ENCODE peak calls at places on chromosome 19, in seven cellular contexts. K is tibial nerve, G is fibroblast of mammary gland, A is fibroblast of lung, V is psoas muscle, I is PC-3, F is HFF-Myc. D is an unnamed sample.

GRCh38 chr19:18594824-18595373 is 6.3 kb downstream of the REX1BD start:
- DNase-seq in K (no peak), G (no peak), A (no peak), V (no peak), I (no peak), F (no peak), D (no peak)

GRCh38 chr19:41898235-41898634 is 15.3 kb downstream of the ARHGEF1 start:
- DNase-seq in K (no peak), G (no peak), A (no peak), V (no peak), I (no peak), F (no peak), D (no peak)

GRCh38 chr19:35153701-35154534 is 617 bp upstream of the FXYD5 start:
- DNase-seq in K (no peak), G (no peak), A (no peak), V (peak; percentile 44), I (peak; percentile 58), F (no peak), D (peak; percentile 68)

GRCh38 chr19:40807147-40808020 is 8.4 kb downstream of the EGLN2 start:
- DNase-seq in K (no peak), G (no peak), A (no peak), V (no peak), I (peak; percentile 49), F (no peak), D (no peak)

GRCh38 chr19:51128227-51128626 is 3.5 kb downstream of the SIGLEC9 start:
- DNase-seq in K (no peak), G (no peak), A (no peak), V (no peak), I (no peak), F (no peak), D (no peak)

GRCh38 chr19:13011653-13012389 is 16.5 kb downstream of the NFIX start:
- DNase-seq in K (no peak), G (no peak), A (no peak), V (no peak), I (no peak), F (no peak), D (no peak)

GRCh38 chr19:1961545-1961878 is 20.5 kb downstream of the CSNK1G2 start:
- DNase-seq in K (no peak), G (no peak), A (no peak), V (no peak), I (no peak), F (no peak), D (no peak)

GRCh38 chr19:23071087-23071511 is 45.7 kb upstream of the ZNF730 start:
- DNase-seq in K (no peak), G (peak; percentile 7), A (peak; percentile 24), V (peak; percentile 14), I (no peak), F (no peak), D (no peak)

GRCh38 chr19:2296141-2296540 is 11.8 kb downstream of the LINGO3 start:
- DNase-seq in K (no peak), G (no peak), A (no peak), V (no peak), I (no peak), F (no peak), D (no peak)

GRCh38 chr19:10885241-10886169 is 14.2 kb downstream of the CARM1 start:
- DNase-seq in K (no peak), G (no peak), A (no peak), V (no peak), I (no peak), F (no peak), D (no peak)
- H3K4me3 ChIP-seq in K (no peak overlapping the region), G (no peak overlapping the region), A (no peak overlapping the region), V (no peak overlapping the region), I (no peak overlapping the region), F (no peak overlapping the region), D (no peak overlapping the region)

DNA sequence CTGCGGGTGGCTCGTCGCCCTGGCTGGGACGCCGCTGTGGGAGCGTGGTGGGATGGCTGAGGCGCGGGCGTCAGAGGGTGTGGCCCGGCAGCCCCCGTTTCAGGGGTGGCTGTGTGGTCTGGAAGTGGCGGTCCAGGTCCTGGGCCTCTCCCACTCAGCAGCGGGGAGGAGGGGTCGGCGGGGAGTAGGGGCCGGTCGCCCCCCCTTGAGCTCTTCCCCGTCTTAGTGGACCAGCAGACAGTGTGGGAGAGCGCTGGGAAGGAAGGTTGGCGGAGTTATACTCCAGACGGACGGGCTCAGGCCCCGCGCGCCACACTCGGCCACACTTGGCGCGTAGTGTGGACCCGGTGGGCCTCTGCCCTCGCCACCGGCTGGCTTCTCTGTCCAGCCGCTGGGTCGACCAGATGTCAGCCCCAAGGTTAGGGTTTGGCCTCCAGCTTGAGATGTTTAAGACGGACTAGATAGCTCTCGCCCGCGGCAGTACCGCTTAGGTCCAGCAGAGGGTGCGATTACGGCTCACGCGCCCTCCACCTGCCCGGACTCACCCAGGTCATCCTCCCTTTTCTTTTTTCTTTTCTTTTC is 21.7 kb upstream of the ZNF429 start:
- DNase-seq in K (peak; percentile 23), G (peak; percentile 30), A (peak; percentile 15), V (peak; percentile 43), I (no peak), F (peak; percentile 10), D (peak; percentile 30)
- TF ChIP-seq CTCF in K (peak; percentile 27), G (peak; percentile 42), A (no peak), V (peak; percentile 45), I (peak; percentile 38), F (peak; percentile 57), D (peak; percentile 32)

GRCh38 chr19:4472174-4472974 is at the start of gene HDGFL2:
- DNase-seq in K (no peak), G (no peak), A (no peak), V (peak; percentile 18), I (no peak), F (no peak), D (no peak)

GRCh38 chr19:4474504-4475136 is 2.5 kb downstream of the HDGFL2 start:
- DNase-seq in K (no peak), G (peak; percentile 55), A (peak; percentile 64), V (no peak), I (peak; percentile 12), F (no peak), D (peak; percentile 68)

GRCh38 chr19:4471400-4472173 is 510 bp upstream of the HDGFL2 start:
- DNase-seq in K (peak; percentile 96), G (peak; percentile 100), A (peak; percentile 100), V (peak; percentile 98), I (peak; percentile 100), F (peak; percentile 100), D (peak; percentile 100)

GRCh38 chr19:4473011-4473410 is 914 bp downstream of the HDGFL2 start:
- DNase-seq in K (no peak), G (no peak), A (no peak), V (no peak), I (no peak), F (no peak), D (no peak)

DNA sequence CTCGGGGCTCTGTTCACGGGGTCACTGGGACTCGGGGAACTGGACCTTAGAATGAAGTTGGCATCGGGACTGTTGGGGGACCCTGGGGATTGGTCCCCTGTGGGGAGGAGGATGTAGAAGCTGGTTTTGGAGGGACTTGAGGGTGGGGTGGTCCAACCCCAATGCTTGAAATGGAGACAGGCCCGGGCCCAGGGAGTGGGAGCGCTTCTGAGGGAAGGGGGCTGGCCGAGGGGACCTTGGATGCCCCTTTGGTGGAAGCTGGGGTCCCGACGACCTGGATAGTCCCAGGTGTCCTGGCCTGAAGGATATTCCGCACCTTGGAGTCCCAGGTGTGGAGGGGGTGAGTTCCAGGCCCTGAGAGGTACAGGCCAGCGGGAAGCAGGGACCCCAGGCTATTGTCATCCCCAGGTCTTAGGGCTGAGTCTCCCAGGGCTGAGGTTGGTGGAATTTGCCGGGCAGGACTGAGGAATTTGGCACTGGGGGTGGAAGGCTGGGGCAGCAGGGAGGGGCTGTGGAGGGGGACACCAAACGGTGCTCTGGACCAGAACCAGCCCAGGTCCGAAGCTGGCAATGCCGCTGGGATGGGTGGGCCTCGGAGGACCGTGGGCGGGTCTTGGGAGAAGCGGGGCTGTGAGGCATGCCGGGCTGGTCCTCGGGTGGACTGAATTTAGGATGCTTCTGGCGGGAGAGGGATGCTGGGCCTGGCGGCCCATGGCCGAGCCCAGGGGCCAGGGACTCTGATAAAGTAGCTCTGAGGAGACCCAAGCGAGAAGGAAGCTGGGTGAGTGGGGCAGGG is 1.8 kb downstream of the HDGFL2 start:
- DNase-seq in K (no peak), G (no peak), A (no peak), V (no peak), I (no peak), F (no peak), D (no peak)
- H3K4me3 ChIP-seq in K (peak overlapping the region; percentile 9), G (peak overlapping the region; percentile 72), A (peak overlapping the region; percentile 71), V (peak overlapping the region; percentile 91), I (peak overlapping the region; percentile 98), F (peak overlapping the region; percentile 91), D (peak overlapping the region; percentile 91)

GRCh38 chr19:33400856-33401682 is 27.6 kb downstream of the CEBPG start:
- DNase-seq in K (peak; percentile 11), G (no peak), A (no peak), V (no peak), I (no peak), F (no peak), D (no peak)

GRCh38 chr19:33403221-33403972 is 29.9 kb downstream of the CEBPG start:
- DNase-seq in K (peak; percentile 7), G (no peak), A (peak; percentile 47), V (peak; percentile 7), I (no peak), F (no peak), D (no peak)

GRCh38 chr19:33403973-33404304 is 30.4 kb downstream of the CEBPG start:
- DNase-seq in K (no peak), G (no peak), A (no peak), V (no peak), I (no peak), F (no peak), D (no peak)

GRCh38 chr19:33401683-33402420 is 28.3 kb downstream of the CEBPG start:
- DNase-seq in K (peak; percentile 8), G (no peak), A (no peak), V (no peak), I (no peak), F (no peak), D (no peak)

DNA sequence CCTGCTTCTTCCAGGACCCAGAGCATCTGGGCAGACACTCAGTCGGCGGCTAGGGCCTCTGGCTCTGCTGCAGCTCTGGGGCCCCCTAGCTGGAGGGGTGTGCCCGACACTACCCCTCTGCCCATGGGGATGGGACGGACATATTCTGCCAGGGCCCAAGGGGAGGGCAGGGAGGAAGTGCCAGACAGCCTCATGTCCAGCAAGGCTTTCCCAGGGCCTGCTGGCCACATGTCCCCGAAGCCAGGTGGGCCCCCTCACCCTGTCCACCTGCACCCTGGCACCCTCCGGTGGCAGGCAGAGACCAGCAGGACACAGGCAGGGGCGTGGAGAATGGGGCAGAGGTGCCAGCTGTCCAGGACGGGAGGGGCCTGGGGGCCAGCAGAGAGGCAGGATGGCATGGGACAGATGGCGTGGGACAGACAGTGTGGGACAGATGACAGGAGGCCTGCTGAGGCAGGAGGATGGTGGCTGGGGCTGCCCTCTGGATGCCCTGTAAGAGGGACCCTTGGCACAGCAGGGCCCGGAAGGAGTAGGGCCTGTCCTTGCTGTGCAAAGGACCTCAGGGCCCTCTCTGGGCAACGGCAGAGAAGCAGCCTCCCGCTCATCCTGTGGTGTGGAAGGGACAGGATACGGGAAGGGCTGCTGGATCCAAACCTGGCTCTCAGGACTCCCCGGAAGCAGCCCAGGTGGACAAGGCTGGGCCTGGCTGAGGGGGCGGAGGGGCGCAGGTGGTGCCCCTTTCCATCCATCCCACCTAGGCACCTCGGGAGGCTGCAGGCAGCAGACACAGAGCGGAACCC is 29.1 kb downstream of the CEBPG start:
- DNase-seq in K (peak; percentile 9), G (no peak), A (no peak), V (no peak), I (no peak), F (no peak), D (no peak)
- TF ChIP-seq CTCF in K (no peak), G (no peak), A (no peak), V (peak; percentile 17), I (peak; percentile 38), F (peak; percentile 2), D (no peak)